ENCODE peak calls at places on chromosomes 3 and 15, in ten cellular contexts. S is occipital lobe, F is NCI-H1105 treated with DMSO at 0.1 percent for 48 hours, G is stomach, Q is NCI-H1417, X is foreskin melanocyte, V is midbrain, T is Panc1, J is NCI-H2107, C is RCC 7860. R is an unnamed sample.

GRCh38 chr3:13791501-13792490 is 88.1 kb downstream of the WNT7A start:
- DNase-seq in S (no peak), F (no peak), G (no peak), Q (no peak), X (no peak), V (no peak), T (no peak), J (no peak), C (no peak), R (no peak)

GRCh38 chr15:48800811-48801460 is 9.9 kb downstream of the CEP152 start:
- DNase-seq in S (no peak), F (peak), G (no peak), Q (peak), X (no peak), V (peak), T (no peak), J (no peak), C (no peak), R (no peak)

GRCh38 chr15:56736308-56736707 is 3.0 kb upstream of the ZNF280D start:
- DNase-seq in S (no peak), F (no peak), G (no peak), Q (no peak), X (peak), V (no peak), T (no peak), J (no peak), C (peak), R (no peak)

GRCh38 chr3:27686642-27687041 is 35.5 kb downstream of the EOMES start:
- DNase-seq in S (no peak), F (no peak), G (no peak), Q (no peak), X (peak), V (no peak), T (no peak), J (no peak), C (no peak), R (no peak)

GRCh38 chr3:20857636-20858035 is 671.6 kb upstream of the SGO1 start:
- DNase-seq in S (no peak), F (no peak), G (no peak), Q (no peak), X (no peak), V (no peak), T (no peak), J (no peak), C (no peak), R (no peak)

GRCh38 chr15:96354731-96355560 is 24.4 kb downstream of the NR2F2 start:
- DNase-seq in S (no peak), F (no peak), G (no peak), Q (peak), X (peak), V (no peak), T (no peak), J (no peak), C (peak), R (no peak)

GRCh38 chr3:170259853-170260386 is 37.7 kb downstream of the PRKCI start:
- DNase-seq in S (no peak), F (no peak), G (no peak), Q (no peak), X (no peak), V (no peak), T (no peak), J (no peak), C (no peak), R (no peak)

GRCh38 chr3:117144832-117145231 is 435.3 kb downstream of the TUSC7 start:
- DNase-seq in S (peak), F (no peak), G (no peak), Q (no peak), X (no peak), V (no peak), T (no peak), J (no peak), C (no peak), R (no peak)

GRCh38 chr3:189563841-189564563 is 67.2 kb upstream of the TP63 start:
- DNase-seq in S (no peak), F (no peak), G (no peak), Q (peak), X (peak), V (no peak), T (peak), J (no peak), C (peak), R (no peak)

GRCh38 chr3:11464356-11464755 is 179.4 kb downstream of the VGLL4 start:
- DNase-seq in S (no peak), F (no peak), G (no peak), Q (no peak), X (no peak), V (peak), T (no peak), J (no peak), C (no peak), R (no peak)

R was measured in NCI-H187 treated with DMSO at 0.1 percent for 48 hours.